ENCODE peak calls at places on chromosomes 6 and 20, in nine cellular contexts. P, I, N, M, Q, F, V, T and Y are unnamed samples.

GRCh38 chr6:125918681-125919566 is 37.6 kb upstream of the HINT3 start:
- DNase-seq in P (no peak), I (no peak), N (peak; percentile 40), M (no peak), Q (peak; percentile 79), F (no peak), V (peak; percentile 47), T (no peak), Y (peak; percentile 14)

GRCh38 chr6:34056301-34056700 is 89.6 kb downstream of the GRM4 start:
- DNase-seq in P (peak; percentile 89), I (peak; percentile 77), N (no peak), M (peak; percentile 85), Q (peak; percentile 50), F (no peak), V (peak; percentile 23), T (peak; percentile 71), Y (no peak)

GRCh38 chr20:48295966-48296421 is 510.7 kb upstream of the SULF2 start:
- DNase-seq in P (peak; percentile 39), I (peak; percentile 36), N (no peak), M (no peak), Q (no peak), F (no peak), V (no peak), T (no peak), Y (no peak)

GRCh38 chr6:134590449-134590848 is 272.5 kb upstream of the SGK1 start:
- DNase-seq in P (no peak), I (no peak), N (no peak), M (no peak), Q (peak; percentile 45), F (no peak), V (no peak), T (no peak), Y (no peak)

GRCh38 chr20:44618318-44618731 is 33.2 kb downstream of the ADA start:
- DNase-seq in P (peak; percentile 80), I (no peak), N (peak; percentile 36), M (peak; percentile 45), Q (no peak), F (no peak), V (no peak), T (no peak), Y (no peak)

GRCh38 chr6:29968130-29968529 is 25.8 kb downstream of the HLA-A start:
- DNase-seq in P (no peak), I (no peak), N (no peak), M (no peak), Q (peak; percentile 96), F (no peak), V (peak; percentile 50), T (no peak), Y (no peak)

GRCh38 chr6:6820688-6821238 is 232.2 kb downstream of the LY86 start:
- DNase-seq in P (no peak), I (no peak), N (no peak), M (no peak), Q (peak; percentile 97), F (peak; percentile 35), V (peak; percentile 67), T (no peak), Y (no peak)

GRCh38 chr6:73734843-73735453 is 38.9 kb downstream of the CD109 start:
- DNase-seq in P (no peak), I (no peak), N (no peak), M (no peak), Q (no peak), F (no peak), V (no peak), T (no peak), Y (no peak)

GRCh38 chr20:8490076-8490830 is 358.2 kb downstream of the PLCB1 start:
- DNase-seq in P (peak; percentile 46), I (no peak), N (no peak), M (no peak), Q (no peak), F (no peak), V (no peak), T (no peak), Y (no peak)

GRCh38 chr6:107491059-107491609 is 1.2 kb downstream of the SOBP start:
- DNase-seq in P (peak; percentile 93), I (peak; percentile 82), N (peak; percentile 1), M (peak; percentile 87), Q (no peak), F (peak; percentile 63), V (peak; percentile 39), T (peak; percentile 80), Y (peak; percentile 11)

GRCh38 chr20:9147553-9148024 is 78.7 kb downstream of the PLCB4 start:
- DNase-seq in P (no peak), I (no peak), N (no peak), M (no peak), Q (peak; percentile 61), F (no peak), V (no peak), T (no peak), Y (no peak)

GRCh38 chr6:22435151-22435550 is 134.2 kb upstream of the HDGFL1 start:
- DNase-seq in P (no peak), I (no peak), N (no peak), M (no peak), Q (no peak), F (no peak), V (no peak), T (no peak), Y (no peak)
- H3K9me3 ChIP-seq in P (no peaks in the 10 kb centered on the region), I (no peaks in the 10 kb centered on the region), N (no peaks in the 10 kb centered on the region), M (no peaks in the 10 kb centered on the region), Q (no peaks in the 10 kb centered on the region), F (no peaks in the 10 kb centered on the region), V (no peaks in the 10 kb centered on the region), T (no peaks in the 10 kb centered on the region), Y (no peaks in the 10 kb centered on the region)

DNA sequence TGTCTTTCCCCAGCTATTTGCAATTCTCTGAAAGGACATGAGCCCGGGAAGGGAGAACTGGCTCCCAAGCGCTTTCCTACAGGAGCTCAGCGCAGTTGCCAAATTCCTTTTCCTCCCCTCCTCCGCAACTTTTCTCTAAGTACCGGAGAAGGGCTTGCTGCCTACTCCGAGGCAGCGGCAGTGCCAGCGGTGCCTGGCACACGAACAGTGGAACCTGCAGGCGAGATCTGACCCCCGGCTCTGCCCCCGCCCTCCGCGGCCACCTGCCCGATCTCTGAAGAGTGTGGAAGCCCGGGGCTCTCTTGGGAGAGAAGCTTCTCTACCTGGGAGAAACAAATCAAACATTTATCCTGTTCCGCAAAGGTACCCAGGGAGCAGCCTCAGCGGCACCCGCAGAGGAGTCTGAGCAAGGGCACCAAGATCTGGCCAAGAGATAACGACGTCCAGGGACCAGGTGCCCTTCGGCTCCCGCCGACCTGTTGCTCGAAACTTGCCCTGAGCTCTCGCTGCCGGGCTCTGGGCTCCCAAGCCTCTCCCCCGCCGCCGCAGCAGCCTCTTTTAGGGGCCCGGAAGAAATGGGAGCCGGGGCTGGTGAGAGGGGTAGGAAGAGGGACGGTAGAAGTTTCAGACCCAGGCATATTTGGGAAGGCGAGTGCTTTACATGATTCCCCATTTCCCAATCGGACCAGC is 2.1 kb downstream of the CBLN4 start:
- DNase-seq in P (no peak), I (no peak), N (no peak), M (peak; percentile 42), Q (no peak), F (peak; percentile 18), V (no peak), T (no peak), Y (no peak)
- H3K9me3 ChIP-seq in P (no peaks in the 10 kb centered on the region), I (no peaks in the 10 kb centered on the region), N (no peaks in the 10 kb centered on the region), M (no peaks in the 10 kb centered on the region), Q (peaks cover 33% of the 10 kb centered on the region), F (no peaks in the 10 kb centered on the region), V (no peaks in the 10 kb centered on the region), T (no peaks in the 10 kb centered on the region), Y (no peaks in the 10 kb centered on the region)

GRCh38 chr6:82488403-82488802 is 124.8 kb downstream of the TPBG start:
- DNase-seq in P (no peak), I (no peak), N (no peak), M (no peak), Q (no peak), F (no peak), V (no peak), T (no peak), Y (no peak)

GRCh38 chr6:82487895-82488294 is 124.3 kb downstream of the TPBG start:
- DNase-seq in P (no peak), I (no peak), N (no peak), M (no peak), Q (no peak), F (no peak), V (no peak), T (no peak), Y (no peak)

GRCh38 chr6:82484737-82485650 is 121.4 kb downstream of the TPBG start:
- DNase-seq in P (no peak), I (no peak), N (no peak), M (no peak), Q (no peak), F (no peak), V (no peak), T (no peak), Y (no peak)

GRCh38 chr6:82484001-82484400 is 120.4 kb downstream of the TPBG start:
- DNase-seq in P (no peak), I (no peak), N (no peak), M (no peak), Q (no peak), F (no peak), V (no peak), T (no peak), Y (no peak)
- H3K9me3 ChIP-seq in P (no peaks in the 10 kb centered on the region), I (peaks cover 30% of the 10 kb centered on the region), N (no peaks in the 10 kb centered on the region), M (no peaks in the 10 kb centered on the region), Q (peaks cover 17% of the 10 kb centered on the region), F (no peaks in the 10 kb centered on the region), V (peaks cover 6% of the 10 kb centered on the region), T (no peaks in the 10 kb centered on the region), Y (no peaks in the 10 kb centered on the region)

GRCh38 chr6:169474362-169474761 is 220.7 kb upstream of the THBS2 start:
- DNase-seq in P (no peak), I (no peak), N (no peak), M (no peak), Q (no peak), F (no peak), V (no peak), T (no peak), Y (no peak)

GRCh38 chr6:169473663-169474062 is 220.0 kb upstream of the THBS2 start:
- DNase-seq in P (no peak), I (no peak), N (no peak), M (no peak), Q (no peak), F (no peak), V (no peak), T (no peak), Y (no peak)

GRCh38 chr6:169470790-169471189 is 217.1 kb upstream of the THBS2 start:
- DNase-seq in P (no peak), I (no peak), N (no peak), M (no peak), Q (no peak), F (no peak), V (no peak), T (no peak), Y (no peak)

GRCh38 chr6:169469028-169469427 is 215.4 kb upstream of the THBS2 start:
- DNase-seq in P (no peak), I (no peak), N (no peak), M (no peak), Q (no peak), F (no peak), V (no peak), T (no peak), Y (no peak)

DNA sequence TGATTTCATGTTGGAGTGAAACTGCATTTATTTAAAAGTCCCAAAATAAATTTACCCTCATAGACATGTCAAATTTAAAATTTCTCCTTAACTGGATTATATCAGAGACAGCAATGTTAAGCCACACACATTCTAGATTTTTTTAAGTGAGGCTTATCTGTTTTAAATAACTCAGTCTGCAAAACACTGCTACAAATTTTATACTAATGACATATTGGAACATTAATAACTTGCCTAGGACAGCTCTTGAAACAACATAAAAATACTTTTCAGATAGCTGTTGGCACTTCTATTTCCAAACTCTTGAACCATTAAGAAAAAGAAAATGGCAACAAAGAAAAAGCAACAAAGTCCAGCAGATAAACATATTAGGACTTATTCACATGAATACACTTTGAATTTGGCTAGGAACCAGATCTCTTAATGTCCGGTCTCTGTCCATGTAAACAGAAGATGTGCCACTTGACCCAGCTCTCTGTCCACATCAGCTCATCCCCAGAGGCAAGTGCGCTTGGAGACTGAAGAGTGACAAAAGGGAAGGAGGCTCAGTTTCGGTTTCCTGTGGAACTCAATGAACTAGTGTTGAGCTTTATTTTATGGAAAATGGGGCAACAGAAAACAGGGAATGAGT is 219.3 kb upstream of the THBS2 start:
- DNase-seq in P (no peak), I (no peak), N (no peak), M (no peak), Q (no peak), F (no peak), V (no peak), T (no peak), Y (no peak)
- H3K9me3 ChIP-seq in P (peaks cover 2% of the 10 kb centered on the region), I (peaks cover 49% of the 10 kb centered on the region), N (no peaks in the 10 kb centered on the region), M (no peaks in the 10 kb centered on the region), Q (no peaks in the 10 kb centered on the region), F (no peaks in the 10 kb centered on the region), V (no peaks in the 10 kb centered on the region), T (no peaks in the 10 kb centered on the region), Y (no peaks in the 10 kb centered on the region)